ENCODE peak calls at places on chromosomes 5 and 9, in ten cellular contexts. M, K, I, R, P, T, U, O, V and N are unnamed samples.

GRCh38 chr9:68999393-69000105 is 14.4 kb downstream of the PRKACG start:
- DNase-seq in M (peak), K (peak), I (peak), R (peak), P (peak), T (peak), U (peak), O (no peak), V (peak), N (peak)

GRCh38 chr9:90141723-90142122 is 500.9 kb downstream of the DIRAS2 start:
- DNase-seq in M (no peak), K (peak), I (peak), R (peak), P (peak), T (peak), U (peak), O (no peak), V (peak), N (peak)

GRCh38 chr5:128637031-128637430 is 99.0 kb upstream of the FBN2 start:
- DNase-seq in M (no peak), K (no peak), I (peak), R (peak), P (no peak), T (no peak), U (no peak), O (no peak), V (no peak), N (no peak)

GRCh38 chr5:142508027-142508426 is 177.9 kb downstream of the FGF1 start:
- DNase-seq in M (no peak), K (no peak), I (no peak), R (no peak), P (no peak), T (no peak), U (no peak), O (no peak), V (no peak), N (peak)

GRCh38 chr5:135120951-135121350 is 86.9 kb upstream of the PITX1 start:
- DNase-seq in M (no peak), K (no peak), I (no peak), R (no peak), P (no peak), T (no peak), U (no peak), O (no peak), V (no peak), N (no peak)

GRCh38 chr5:33576726-33577620 is 136.2 kb downstream of the TARS1 start:
- DNase-seq in M (no peak), K (no peak), I (no peak), R (no peak), P (no peak), T (no peak), U (no peak), O (no peak), V (no peak), N (no peak)

GRCh38 chr5:72402959-72403628 is 82.9 kb downstream of the PTCD2 start:
- DNase-seq in M (no peak), K (no peak), I (peak), R (no peak), P (no peak), T (peak), U (no peak), O (no peak), V (no peak), N (peak)

GRCh38 chr5:177537389-177538361 is 16.7 kb downstream of the FAM193B start:
- DNase-seq in M (peak), K (peak), I (peak), R (peak), P (peak), T (peak), U (no peak), O (no peak), V (no peak), N (peak)

GRCh38 chr5:56301041-56301440 is 67.9 kb upstream of the ANKRD55 start:
- DNase-seq in M (no peak), K (peak), I (no peak), R (no peak), P (no peak), T (peak), U (no peak), O (no peak), V (no peak), N (peak)

GRCh38 chr5:1568201-1568979 is 44.6 kb upstream of the LPCAT1 start:
- DNase-seq in M (no peak), K (peak), I (peak), R (peak), P (peak), T (peak), U (no peak), O (no peak), V (no peak), N (peak)

GRCh38 chr5:52786937-52787599 is 648 bp upstream of the ITGA1 start:
- DNase-seq in M (no peak), K (peak), I (peak), R (no peak), P (no peak), T (no peak), U (no peak), O (no peak), V (peak), N (peak)

GRCh38 chr5:126098330-126099017 is 324.7 kb upstream of the GRAMD2B start:
- DNase-seq in M (no peak), K (peak), I (peak), R (peak), P (peak), T (no peak), U (no peak), O (no peak), V (no peak), N (no peak)

GRCh38 chr9:109399258-109399767 is 78.5 kb upstream of the EPB41L4B start:
- DNase-seq in M (no peak), K (no peak), I (no peak), R (no peak), P (no peak), T (no peak), U (no peak), O (no peak), V (no peak), N (no peak)

GRCh38 chr5:140258016-140258415 is 44.9 kb downstream of the PFDN1 start:
- DNase-seq in M (no peak), K (no peak), I (peak), R (no peak), P (peak), T (no peak), U (no peak), O (no peak), V (no peak), N (no peak)

GRCh38 chr5:72508241-72509170 is 1.3 kb upstream of the ZNF366 start:
- DNase-seq in M (no peak), K (peak), I (no peak), R (no peak), P (no peak), T (no peak), U (no peak), O (no peak), V (peak), N (no peak)

GRCh38 chr5:157986431-157986990 is 127.6 kb upstream of the CLINT1 start:
- DNase-seq in M (no peak), K (no peak), I (no peak), R (no peak), P (no peak), T (no peak), U (no peak), O (no peak), V (no peak), N (no peak)

GRCh38 chr5:168219515-168220410 is 71.7 kb upstream of the WWC1 start:
- DNase-seq in M (peak), K (peak), I (peak), R (peak), P (peak), T (peak), U (peak), O (no peak), V (peak), N (peak)

GRCh38 chr9:37342895-37343294 is 79.6 kb upstream of the GRHPR start:
- DNase-seq in M (no peak), K (no peak), I (no peak), R (no peak), P (no peak), T (no peak), U (no peak), O (no peak), V (no peak), N (no peak)

GRCh38 chr5:172833691-172834569 is at the start of gene ERGIC1:
- DNase-seq in M (peak), K (peak), I (peak), R (peak), P (peak), T (peak), U (peak), O (peak), V (peak), N (peak)

GRCh38 chr9:104302775-104303174 is 201.3 kb upstream of the OR13F1 start:
- DNase-seq in M (no peak), K (no peak), I (no peak), R (no peak), P (no peak), T (no peak), U (no peak), O (no peak), V (no peak), N (no peak)

GRCh38 chr5:154302181-154302580 is 111.6 kb downstream of the GALNT10 start:
- DNase-seq in M (no peak), K (peak), I (no peak), R (no peak), P (no peak), T (no peak), U (peak), O (no peak), V (no peak), N (no peak)

GRCh38 chr5:42059778-42060464 is 134.8 kb downstream of the FBXO4 start:
- DNase-seq in M (no peak), K (no peak), I (no peak), R (no peak), P (no peak), T (no peak), U (no peak), O (no peak), V (no peak), N (no peak)

GRCh38 chr9:79655571-79655970 is 83.8 kb downstream of the TLE4 start:
- DNase-seq in M (no peak), K (no peak), I (no peak), R (no peak), P (no peak), T (no peak), U (no peak), O (no peak), V (no peak), N (no peak)

GRCh38 chr5:178330791-178331404 is 98.3 kb upstream of the PHYKPL start:
- DNase-seq in M (no peak), K (no peak), I (no peak), R (no peak), P (no peak), T (peak), U (no peak), O (no peak), V (no peak), N (no peak)

GRCh38 chr5:79235578-79236363 is at the start of gene JMY:
- DNase-seq in M (peak), K (peak), I (peak), R (peak), P (peak), T (peak), U (peak), O (peak), V (peak), N (peak)

GRCh38 chr5:4720831-4721230 is 419.3 kb upstream of the ADAMTS16 start:
- DNase-seq in M (no peak), K (peak), I (peak), R (no peak), P (no peak), T (peak), U (no peak), O (no peak), V (no peak), N (peak)

GRCh38 chr5:159198063-159199036 is 11.0 kb downstream of the RNF145 start:
- DNase-seq in M (no peak), K (peak), I (no peak), R (no peak), P (no peak), T (no peak), U (no peak), O (no peak), V (peak), N (peak)

GRCh38 chr5:110873773-110874437 is 135.1 kb downstream of the SLC25A46 start:
- DNase-seq in M (no peak), K (no peak), I (no peak), R (no peak), P (no peak), T (no peak), U (no peak), O (no peak), V (no peak), N (no peak)

GRCh38 chr9:130833324-130833990 is 1.6 kb upstream of the ABL1 start:
- DNase-seq in M (no peak), K (peak), I (peak), R (peak), P (no peak), T (peak), U (no peak), O (no peak), V (no peak), N (no peak)

GRCh38 chr9:73347720-73348119 is 196.1 kb downstream of the ANXA1 start:
- DNase-seq in M (no peak), K (no peak), I (no peak), R (no peak), P (no peak), T (no peak), U (no peak), O (no peak), V (no peak), N (no peak)

GRCh38 chr9:4769321-4770080 is 23.2 kb upstream of the RCL1 start:
- DNase-seq in M (no peak), K (peak), I (peak), R (no peak), P (peak), T (peak), U (no peak), O (no peak), V (no peak), N (peak)

GRCh38 chr5:143019157-143019556 is 249.0 kb downstream of the ARHGAP26 start:
- DNase-seq in M (no peak), K (no peak), I (no peak), R (no peak), P (no peak), T (no peak), U (no peak), O (no peak), V (no peak), N (no peak)

GRCh38 chr9:92535940-92536850 is at the start of gene ECM2:
- DNase-seq in M (no peak), K (no peak), I (peak), R (no peak), P (peak), T (no peak), U (no peak), O (no peak), V (no peak), N (no peak)

GRCh38 chr9:92740969-92741368 is 23.7 kb downstream of the BICD2 start:
- DNase-seq in M (no peak), K (no peak), I (no peak), R (no peak), P (no peak), T (no peak), U (no peak), O (no peak), V (no peak), N (no peak)

GRCh38 chr9:89608646-89609335 is 4.0 kb downstream of the GADD45G start:
- DNase-seq in M (no peak), K (no peak), I (no peak), R (no peak), P (no peak), T (no peak), U (peak), O (no peak), V (no peak), N (peak)

GRCh38 chr5:172496671-172497371 is 42.5 kb upstream of the SH3PXD2B start:
- DNase-seq in M (no peak), K (no peak), I (peak), R (peak), P (peak), T (no peak), U (peak), O (no peak), V (no peak), N (no peak)

GRCh38 chr5:179836225-179837019 is 15.7 kb downstream of the SQSTM1 start:
- DNase-seq in M (no peak), K (peak), I (peak), R (no peak), P (no peak), T (no peak), U (no peak), O (no peak), V (peak), N (peak)